ENCODE peak calls at places on chromosomes 16 and 17, in four cellular contexts. S, L, H and I are unnamed samples.

GRCh38 chr17:19271751-19272357 is 34.7 kb downstream of the EPN2 start:
- DNase-seq in S (no peak), L (no peak), H (no peak), I (no peak)

GRCh38 chr16:64152010-64152767 is 969.7 kb downstream of the CDH11 start:
- DNase-seq in S (no peak), L (no peak), H (peak; percentile 87), I (no peak)

GRCh38 chr16:80231888-80232287 is 308.9 kb upstream of the DYNLRB2 start:
- DNase-seq in S (no peak), L (no peak), H (no peak), I (no peak)

GRCh38 chr17:17063546-17064122 is 21.4 kb downstream of the MPRIP start:
- DNase-seq in S (peak; percentile 53), L (peak; percentile 87), H (no peak), I (no peak)

GRCh38 chr17:57678393-57678792 is 66.7 kb downstream of the CCDC182 start:
- DNase-seq in S (peak; percentile 1), L (no peak), H (no peak), I (no peak)

GRCh38 chr16:66538910-66539309 is 11.0 kb downstream of the TK2 start:
- DNase-seq in S (no peak), L (no peak), H (no peak), I (peak; percentile 71)

GRCh38 chr17:30952645-30953393 is 18.0 kb upstream of the RNF135 start:
- DNase-seq in S (no peak), L (no peak), H (no peak), I (no peak)

GRCh38 chr17:47292206-47292605 is 31.5 kb upstream of the EFCAB13 start:
- DNase-seq in S (no peak), L (no peak), H (no peak), I (no peak)

GRCh38 chr17:51164911-51165679 is 1.1 kb upstream of the NME2 start:
- DNase-seq in S (no peak), L (no peak), H (peak; percentile 69), I (peak; percentile 25)

GRCh38 chr16:64434526-64435069 is 687.3 kb downstream of the CDH11 start:
- DNase-seq in S (no peak), L (no peak), H (peak; percentile 72), I (no peak)

GRCh38 chr16:60204221-60204620 is 1470.1 kb upstream of the GOT2 start:
- DNase-seq in S (no peak), L (no peak), H (no peak), I (no peak)

GRCh38 chr17:78438271-78438691 is 59.8 kb downstream of the PGS1 start:
- DNase-seq in S (no peak), L (no peak), H (no peak), I (no peak)

GRCh38 chr16:2964416-2965223 is 545 bp downstream of the KREMEN2 start:
- DNase-seq in S (no peak), L (no peak), H (peak; percentile 99), I (peak; percentile 79)

GRCh38 chr17:69287168-69287567 is 39.8 kb downstream of the ABCA5 start:
- DNase-seq in S (no peak), L (no peak), H (no peak), I (no peak)

GRCh38 chr17:43951750-43952149 is 2.0 kb downstream of the PYY start:
- DNase-seq in S (no peak), L (no peak), H (no peak), I (no peak)

GRCh38 chr17:79114455-79115301 is 40.1 kb downstream of the ENGASE start:
- DNase-seq in S (no peak), L (no peak), H (peak; percentile 66), I (peak; percentile 70)

GRCh38 chr17:1087381-1088241 is 90.7 kb downstream of the TIMM22 start:
- DNase-seq in S (peak; percentile 83), L (peak; percentile 68), H (peak; percentile 77), I (peak; percentile 67)

GRCh38 chr17:51860934-51861561 is 297.5 kb downstream of the CA10 start:
- DNase-seq in S (no peak), L (no peak), H (peak; percentile 75), I (peak; percentile 81)

GRCh38 chr16:50246299-50247122 is 19.8 kb upstream of the ADCY7 start:
- DNase-seq in S (peak; percentile 13), L (peak; percentile 46), H (peak; percentile 60), I (no peak)

GRCh38 chr17:1966274-1967086 is 58.7 kb downstream of the RTN4RL1 start:
- DNase-seq in S (no peak), L (no peak), H (no peak), I (no peak)

GRCh38 chr17:2957631-2958286 is 105.6 kb downstream of the OR1D5 start:
- DNase-seq in S (no peak), L (no peak), H (no peak), I (no peak)

GRCh38 chr17:76528528-76529223 is 8.8 kb downstream of the CYGB start:
- DNase-seq in S (no peak), L (peak; percentile 71), H (peak; percentile 75), I (no peak)

GRCh38 chr17:76529643-76530488 is 7.6 kb downstream of the CYGB start:
- DNase-seq in S (peak; percentile 55), L (peak; percentile 86), H (peak; percentile 68), I (peak; percentile 81)

GRCh38 chr17:76527430-76528111 is 9.9 kb downstream of the CYGB start:
- DNase-seq in S (no peak), L (no peak), H (peak; percentile 85), I (peak; percentile 81)

GRCh38 chr17:76529224-76529642 is 8.3 kb downstream of the CYGB start:
- DNase-seq in S (peak; percentile 78), L (peak; percentile 95), H (peak; percentile 71), I (peak; percentile 80)

GRCh38 chr17:76528156-76528527 is 9.4 kb downstream of the CYGB start:
- DNase-seq in S (no peak), L (no peak), H (peak; percentile 75), I (no peak)
- H3K4me1 ChIP-seq in S (peaks cover 20% of the 10 kb centered on the region), L (peaks cover 38% of the 10 kb centered on the region), H (peaks cover 67% of the 10 kb centered on the region), I (peaks cover 65% of the 10 kb centered on the region)

GRCh38 chr16:11875721-11876120 is 24.4 kb upstream of the RSL1D1 start:
- DNase-seq in S (no peak), L (no peak), H (no peak), I (no peak)

GRCh38 chr16:11884035-11884434 is 31.7 kb downstream of the GSPT1 start:
- DNase-seq in S (no peak), L (no peak), H (no peak), I (no peak)

GRCh38 chr16:11876306-11876705 is 25.0 kb upstream of the RSL1D1 start:
- DNase-seq in S (no peak), L (no peak), H (no peak), I (no peak)

GRCh38 chr16:11877374-11877773 is 26.0 kb upstream of the RSL1D1 start:
- DNase-seq in S (no peak), L (no peak), H (no peak), I (no peak)

GRCh38 chr16:11880047-11880446 is 28.7 kb upstream of the RSL1D1 start:
- DNase-seq in S (no peak), L (no peak), H (no peak), I (no peak)
- TF ChIP-seq CTCF in S (no peak), L (no peak), H (no peak), I (no peak)

DNA sequence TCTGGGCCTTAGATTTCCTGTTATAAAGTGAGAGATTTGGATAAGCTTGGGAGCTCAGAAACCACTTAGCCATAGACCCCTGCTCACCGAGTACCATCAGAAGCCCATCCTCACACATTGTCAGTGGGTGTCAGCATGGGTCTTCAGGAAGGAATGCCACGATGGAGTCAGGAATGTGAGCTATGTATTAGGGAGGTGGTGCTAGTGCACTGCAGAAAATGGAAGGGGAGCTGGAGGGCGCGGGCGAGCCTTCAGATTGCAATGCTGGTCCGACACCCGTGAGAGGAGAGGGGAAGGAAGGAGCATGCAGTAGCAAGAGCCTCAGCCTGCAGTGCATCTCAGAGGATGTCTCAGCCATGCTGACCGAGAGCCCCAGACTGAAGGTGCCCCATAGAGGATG is 294.5 kb downstream of the FOXL1 start:
- DNase-seq in S (no peak), L (no peak), H (no peak), I (no peak)
- H3K4me1 ChIP-seq in S (no peaks in the 10 kb centered on the region), L (no peaks in the 10 kb centered on the region), H (no peaks in the 10 kb centered on the region), I (no peaks in the 10 kb centered on the region)

GRCh38 chr17:7790150-7790549 is 43.9 kb upstream of the KDM6B start:
- DNase-seq in S (no peak), L (no peak), H (no peak), I (no peak)
- TF ChIP-seq CTCF in S (no peak), L (no peak), H (no peak), I (no peak)

GRCh38 chr17:55741353-55741700 is 9.5 kb upstream of the PCTP start:
- DNase-seq in S (no peak), L (no peak), H (no peak), I (no peak)
- H3K4me1 ChIP-seq in S (no peaks in the 10 kb centered on the region), L (no peaks in the 10 kb centered on the region), H (no peaks in the 10 kb centered on the region), I (no peaks in the 10 kb centered on the region)

GRCh38 chr17:48335858-48336500 is 94.0 kb downstream of the SKAP1 start:
- DNase-seq in S (no peak), L (no peak), H (no peak), I (peak; percentile 54)
- TF ChIP-seq CTCF in S (peak; percentile 61), L (peak; percentile 74), H (peak; percentile 58), I (peak; percentile 71)

GRCh38 chr16:56965939-56966515 is 4.3 kb downstream of the CETP start:
- DNase-seq in S (no peak), L (no peak), H (no peak), I (no peak)
- H3K4me1 ChIP-seq in S (no peaks in the 10 kb centered on the region), L (peaks cover 16% of the 10 kb centered on the region), H (no peaks in the 10 kb centered on the region), I (no peaks in the 10 kb centered on the region)

GRCh38 chr17:38578641-38579480 is 26.9 kb downstream of the SRCIN1 start:
- DNase-seq in S (no peak), L (no peak), H (no peak), I (no peak)

GRCh38 chr17:38582069-38582468 is 23.7 kb downstream of the SRCIN1 start:
- DNase-seq in S (no peak), L (no peak), H (no peak), I (no peak)

GRCh38 chr17:38578229-38578628 is 27.5 kb downstream of the SRCIN1 start:
- DNase-seq in S (no peak), L (no peak), H (peak; percentile 75), I (no peak)

GRCh38 chr17:38577645-38578173 is 28.0 kb downstream of the SRCIN1 start:
- DNase-seq in S (no peak), L (no peak), H (no peak), I (no peak)

GRCh38 chr17:38579934-38580333 is 25.8 kb downstream of the SRCIN1 start:
- DNase-seq in S (no peak), L (no peak), H (peak; percentile 98), I (peak; percentile 77)
- TF ChIP-seq CTCF in S (no peak), L (no peak), H (peak; percentile 72), I (peak; percentile 16)